ENCODE peak calls at places on chromosomes 5 and 9, in seven cellular contexts. F, G, O, S, C, T and W are unnamed samples. For H3K9me3, the result is how much of the 10 kb centered on the place peaks cover.

GRCh38 chr9:137367506-137368430 is 55.2 kb downstream of the EXD3 start:
- DNase-seq in G (no peak), T (no peak), F (no peak), O (no peak), S (no peak), C (no peak), W (peak)

GRCh38 chr5:179596421-179596820 is 27.1 kb downstream of the HNRNPH1 start:
- DNase-seq in S (no peak), C (no peak), G (no peak), F (no peak), T (no peak), O (no peak), W (no peak)

GRCh38 chr5:100505984-100506670 is 29.0 kb upstream of the FAM174A start:
- DNase-seq in G (no peak), C (no peak), O (no peak), S (peak), F (peak), T (peak), W (no peak)

GRCh38 chr5:25028994-25029393 is 384.2 kb upstream of the CDH10 start:
- DNase-seq in C (no peak), F (no peak), G (no peak), T (peak), S (peak), O (no peak), W (no peak)

GRCh38 chr5:54637654-54638053 is 120.1 kb downstream of the SNX18 start:
- DNase-seq in S (no peak), C (no peak), G (no peak), F (no peak), O (no peak), T (peak), W (peak)

GRCh38 chr9:129458663-129459549 is 162.0 kb downstream of the C9orf50 start:
- DNase-seq in S (no peak), G (peak), F (no peak), C (peak), O (no peak), T (no peak), W (peak)

GRCh38 chr5:89572696-89573095 is 689.7 kb upstream of the MEF2C start:
- DNase-seq in F (no peak), C (no peak), G (no peak), T (peak), S (peak), O (no peak), W (no peak)

GRCh38 chr9:21070171-21070571 is 7.6 kb downstream of the IFNB1 start:
- DNase-seq in T (peak), S (peak), C (peak), G (no peak), F (peak), O (no peak), W (no peak)

GRCh38 chr5:112174959-112175594 is 244.0 kb downstream of the EPB41L4A start:
- DNase-seq in C (peak), S (no peak), T (peak), G (peak), O (peak), F (peak), W (no peak)

GRCh38 chr5:141475625-141476131 is at the start of gene PCDHGC3:
- DNase-seq in C (peak), G (peak), O (peak), S (peak), T (peak), F (no peak), W (peak)

GRCh38 chr5:126477281-126477680 is 54.1 kb downstream of the GRAMD2B start:
- DNase-seq in S (peak), C (no peak), G (no peak), T (peak), O (no peak), F (no peak), W (no peak)

GRCh38 chr5:164053123-164053522 is 547.7 kb downstream of the MAT2B start:
- DNase-seq in F (no peak), S (no peak), O (no peak), G (no peak), T (no peak), C (no peak), W (no peak)

GRCh38 chr5:14191325-14191724 is 48.2 kb downstream of the TRIO start:
- DNase-seq in F (no peak), C (no peak), O (no peak), G (no peak), T (peak), S (no peak), W (no peak)

GRCh38 chr5:172223901-172224873 is 30.2 kb downstream of the EFCAB9 start:
- DNase-seq in C (peak), S (no peak), O (no peak), G (no peak), T (no peak), F (no peak), W (no peak)

GRCh38 chr5:141349917-141350619 is at the start of gene PCDHGB1:
- DNase-seq in G (no peak), S (peak), C (peak), F (no peak), T (peak), O (peak), W (no peak)

GRCh38 chr9:101951598-101951997 is 213.2 kb upstream of the GRIN3A start:
- DNase-seq in O (no peak), S (no peak), G (no peak), C (no peak), T (no peak), F (no peak), W (no peak)

GRCh38 chr9:131348631-131349521 is 45.0 kb upstream of the PRRC2B start:
- DNase-seq in C (no peak), O (no peak), S (no peak), T (no peak), F (no peak), G (no peak), W (peak)

GRCh38 chr9:104868687-104869404 is 59.1 kb downstream of the ABCA1 start:
- DNase-seq in C (peak), F (peak), G (peak), S (peak), T (peak), O (no peak), W (peak)

GRCh38 chr9:27094640-27095039 is 14.4 kb upstream of the TEK start:
- DNase-seq in F (peak), T (peak), O (no peak), C (no peak), G (no peak), S (peak), W (no peak)

GRCh38 chr5:5288236-5288635 is 134.2 kb upstream of the ICE1 start:
- DNase-seq in F (peak), T (peak), S (peak), C (no peak), G (no peak), O (no peak), W (no peak)

GRCh38 chr5:17081142-17081541 is 136.3 kb upstream of the BASP1 start:
- DNase-seq in G (no peak), T (no peak), F (no peak), O (no peak), S (no peak), C (no peak), W (no peak)

GRCh38 chr9:135300346-135301141 is 179.0 kb upstream of the PPP1R26 start:
- DNase-seq in S (no peak), F (no peak), O (no peak), G (no peak), T (no peak), C (no peak), W (peak)

GRCh38 chr5:145811834-145812625 is 23.1 kb downstream of the PRELID2 start:
- DNase-seq in F (peak), O (peak), C (peak), G (no peak), S (peak), T (peak), W (no peak)

GRCh38 chr5:72561407-72561972 is 54.3 kb upstream of the ZNF366 start:
- DNase-seq in O (no peak), G (no peak), C (no peak), S (no peak), T (no peak), F (peak), W (no peak)

GRCh38 chr5:159899067-159900049 is 16.9 kb upstream of the ADRA1B start:
- DNase-seq in O (no peak), G (no peak), T (peak), S (peak), F (peak), C (no peak), W (no peak)

GRCh38 chr5:118486647-118487046 is 501.7 kb downstream of the DTWD2 start:
- DNase-seq in C (peak), O (no peak), S (no peak), T (no peak), G (no peak), F (no peak), W (no peak)

GRCh38 chr5:95238560-95239325 is 46.2 kb downstream of the MCTP1 start:
- DNase-seq in F (peak), O (no peak), S (peak), T (peak), C (no peak), G (no peak), W (no peak)

GRCh38 chr5:178201221-178201926 is 3.0 kb upstream of the HNRNPAB start:
- DNase-seq in F (no peak), T (peak), G (no peak), C (no peak), S (peak), O (no peak), W (no peak)

GRCh38 chr5:10856646-10857332 is 95.8 kb upstream of the DAP start:
- DNase-seq in G (no peak), T (peak), F (peak), S (peak), C (peak), O (peak), W (peak)

GRCh38 chr5:179270581-179271300 is 74.5 kb downstream of the ADAMTS2 start:
- DNase-seq in T (peak), S (peak), C (no peak), G (peak), O (no peak), F (no peak), W (peak)

GRCh38 chr9:87375397-87376073 is 122.1 kb upstream of the DAPK1 start:
- DNase-seq in T (peak), O (peak), S (peak), F (no peak), G (no peak), C (no peak), W (no peak)

GRCh38 chr9:18668944-18669343 is 195.0 kb downstream of the ADAMTSL1 start:
- DNase-seq in T (peak), O (peak), S (no peak), G (no peak), F (peak), C (no peak), W (no peak)

GRCh38 chr9:117156771-117157535 is 257.9 kb downstream of the ASTN2 start:
- DNase-seq in S (no peak), O (no peak), T (no peak), C (no peak), G (no peak), F (no peak), W (no peak)

GRCh38 chr5:157269165-157269671 is 3.3 kb downstream of the CYFIP2 start:
- DNase-seq in G (no peak), S (no peak), O (no peak), T (peak), F (no peak), C (no peak), W (no peak)

GRCh38 chr9:111943746-111944145 is 47.1 kb downstream of the UGCG start:
- DNase-seq in C (no peak), G (no peak), T (no peak), S (no peak), F (no peak), O (peak), W (no peak)

GRCh38 chr5:38467353-38468040 is 88.9 kb downstream of the LIFR start:
- DNase-seq in O (no peak), G (no peak), T (peak), S (peak), F (peak), C (peak), W (peak)

GRCh38 chr5:170537451-170538095 is 33.8 kb downstream of the KCNIP1 start:
- DNase-seq in O (no peak), G (no peak), T (no peak), F (no peak), C (no peak), S (no peak), W (no peak)
- H3K9ac ChIP-seq in O (no peak), G (no peak), T (no peak), F (no peak), C (no peak), S (no peak), W (no peak)

GRCh38 chr9:35014517-35014916 is 25.0 kb downstream of the DNAJB5 start:
- DNase-seq in S (no peak), C (no peak), O (no peak), G (no peak), F (no peak), T (no peak), W (no peak)
- H3K9me3 ChIP-seq in S (under half), C (under half), O (under half), G (under half), F (under half), T (under half), W (under half)

DNA sequence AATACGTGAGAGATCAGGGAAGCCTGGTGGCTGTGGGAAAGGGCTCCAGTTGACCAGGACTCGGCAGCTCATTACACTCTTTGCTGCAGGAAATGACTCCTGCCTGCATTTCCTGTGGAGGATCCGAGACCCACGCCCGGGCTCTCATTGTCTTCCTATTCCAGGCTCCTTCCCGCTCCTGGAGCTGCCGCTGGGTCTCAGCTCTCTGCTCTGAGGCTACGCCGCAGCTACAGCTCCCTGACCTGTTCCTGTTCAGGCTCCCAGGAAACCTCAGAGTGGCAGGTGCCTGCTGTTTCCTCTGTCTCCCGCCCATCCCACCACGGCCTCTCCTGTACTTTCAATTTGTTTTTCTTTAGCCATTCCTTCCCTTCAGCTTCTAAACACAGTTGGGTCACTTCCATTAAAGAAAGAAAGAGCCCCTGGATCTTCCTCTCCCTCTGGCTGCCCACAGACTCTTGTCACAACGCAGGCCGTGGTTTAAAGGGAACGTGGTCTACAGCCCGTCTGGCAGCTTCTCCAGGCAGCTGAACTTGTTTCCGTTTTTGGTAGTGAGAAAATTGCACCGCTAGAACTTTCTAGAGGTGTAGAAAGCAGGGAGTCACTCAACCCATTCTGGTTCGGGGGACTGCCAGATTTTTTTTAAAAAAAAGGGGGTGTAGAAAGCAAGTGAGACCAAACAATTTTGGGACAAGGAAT is 71.4 kb downstream of the IL6ST start:
- DNase-seq in O (no peak), G (no peak), F (peak), T (no peak), S (no peak), C (peak), W (no peak)
- H3K9ac ChIP-seq in O (no peak), G (no peak), F (peak), T (no peak), S (peak), C (no peak), W (no peak)

DNA sequence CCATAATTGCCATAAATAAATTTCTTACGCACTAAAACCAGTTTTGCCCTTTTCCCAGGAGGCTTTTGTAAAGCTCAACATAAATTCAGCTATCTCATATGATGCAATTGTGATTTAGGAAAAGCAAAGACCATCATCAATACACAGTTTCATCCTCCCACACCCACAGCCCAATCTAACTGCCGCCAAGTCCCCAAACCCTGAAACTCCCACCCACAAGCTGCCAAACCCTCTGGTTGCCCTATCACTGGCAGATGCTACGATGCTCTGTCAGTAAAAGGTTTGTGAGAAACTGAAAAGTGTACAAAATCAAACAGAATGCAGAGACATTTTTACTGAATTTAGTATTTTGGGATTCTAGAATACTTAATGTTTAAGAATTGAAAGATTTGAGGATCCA is 42.9 kb upstream of the NR4A3 start:
- DNase-seq in C (no peak), O (no peak), G (no peak), F (no peak), S (no peak), T (no peak), W (no peak)
- H3K9me3 ChIP-seq in C (under half), O (under half), G (under half), F (under half), S (under half), T (under half), W (under half)

GRCh38 chr9:127562271-127562780 is 49.8 kb upstream of the STXBP1 start:
- DNase-seq in G (no peak), S (no peak), O (no peak), F (no peak), C (no peak), T (no peak), W (no peak)
- H3K9ac ChIP-seq in G (no peak), S (peak), O (no peak), F (peak), C (no peak), T (peak), W (no peak)

DNA sequence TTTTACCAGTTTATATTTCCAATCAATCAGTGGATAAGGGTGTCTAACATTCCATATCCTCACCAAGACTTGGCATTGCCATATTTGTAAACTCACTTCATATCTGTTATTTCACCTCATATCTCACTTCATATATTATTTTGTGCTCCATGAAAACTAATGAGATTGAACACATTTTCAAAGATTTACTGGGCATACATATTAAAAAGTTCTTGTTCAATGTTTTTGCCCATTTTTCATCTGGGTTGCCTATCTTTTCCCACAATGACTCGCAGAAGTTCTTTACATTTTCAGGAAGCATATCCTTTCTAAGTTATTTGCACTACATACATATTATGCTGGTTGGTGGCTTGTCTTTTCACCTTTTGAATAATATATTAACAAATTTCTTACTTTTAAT is 15.3 kb downstream of the ZNF510 start:
- DNase-seq in G (no peak), O (no peak), T (no peak), C (no peak), S (no peak), F (no peak), W (no peak)
- H3K9me3 ChIP-seq in G (under half), O (half or more), T (under half), C (half or more), S (half or more), F (half or more), W (half or more)